ENCODE peak calls at places on chromosomes 12 and 14, in six cellular contexts. V is HCEC 1CT; D is AML-193; M is memory B cell; P is ACHN; A is activated CD8-positive, alpha-beta T cell treated with anti-CD3 and anti-CD28 coated beads, Interleukin-2, amount 10 ng/mL, durations not matched to agents 7 days and 5 days. U is an unnamed sample.

GRCh38 chr14:72790887-72791566 is 102.9 kb downstream of the DPF3 start:
- DNase-seq in A (no peak), D (no peak), P (no peak), M (no peak), V (no peak), U (no peak)

GRCh38 chr12:6772331-6772695 is at the start of gene LAG3:
- DNase-seq in P (no peak), V (no peak), D (no peak), A (peak), M (no peak), U (no peak)

GRCh38 chr14:56195727-56196126 is 77.5 kb downstream of the PELI2 start:
- DNase-seq in D (no peak), A (peak), M (no peak), P (no peak), V (peak), U (peak)

GRCh38 chr12:6430124-6430989 is 14.4 kb upstream of the CD27 start:
- DNase-seq in A (peak), V (peak), M (no peak), D (peak), P (peak), U (peak)

GRCh38 chr14:92481386-92481785 is 32.2 kb upstream of the RIN3 start:
- DNase-seq in M (no peak), A (no peak), D (no peak), P (peak), V (peak), U (no peak)

GRCh38 chr12:10838461-10838860 is 10.8 kb downstream of the PRR4 start:
- DNase-seq in D (no peak), M (no peak), P (no peak), A (no peak), V (no peak), U (no peak)

GRCh38 chr14:75553761-75554160 is 24.7 kb upstream of the FLVCR2 start:
- DNase-seq in M (no peak), D (no peak), P (no peak), V (no peak), A (no peak), U (no peak)

GRCh38 chr12:4031703-4032291 is 158.6 kb upstream of the PARP11 start:
- DNase-seq in M (no peak), A (no peak), V (no peak), P (peak), D (no peak), U (no peak)

GRCh38 chr12:58087428-58088117 is 146.2 kb downstream of the ATP23 start:
- DNase-seq in A (no peak), M (no peak), V (no peak), D (no peak), P (no peak), U (no peak)